ENCODE peak calls at places on chromosome 11, in eight cellular contexts. Y is dorsolateral prefrontal cortex; N is transverse colon; U is AG04449; K is endothelial cell of umbilical vein; Q is fibroblast of mammary gland; X is CD4-positive, alpha-beta T cell; J is right atrium auricular region. O is an unnamed sample.

GRCh38 chr11:70142171-70142875 is 60.8 kb upstream of the FADD start:
- DNase-seq in Y (no peak), N (no peak), U (no peak), K (no peak), Q (no peak), X (no peak), J (no peak), O (no peak)

GRCh38 chr11:61298663-61299244 is 3.6 kb upstream of the VWCE start:
- DNase-seq in Y (no peak), N (no peak), U (no peak), K (no peak), Q (no peak), X (no peak), J (no peak), O (no peak)

GRCh38 chr11:34618406-34618805 is 2.5 kb upstream of the EHF start:
- DNase-seq in Y (no peak), N (no peak), U (no peak), K (no peak), Q (no peak), X (no peak), J (no peak), O (no peak)

GRCh38 chr11:1453611-1454386 is 32.8 kb downstream of the MOB2 start:
- DNase-seq in Y (no peak), N (peak; percentile 66), U (no peak), K (no peak), Q (no peak), X (no peak), J (no peak), O (no peak)

GRCh38 chr11:12189543-12190235 is 79.3 kb downstream of the MICAL2 start:
- DNase-seq in Y (no peak), N (no peak), U (no peak), K (peak; percentile 19), Q (no peak), X (peak; percentile 40), J (no peak), O (no peak)

GRCh38 chr11:8914661-8915018 is 3.7 kb downstream of the AKIP1 start:
- DNase-seq in Y (no peak), N (no peak), U (no peak), K (no peak), Q (no peak), X (no peak), J (no peak), O (no peak)

GRCh38 chr11:2319791-2320481 is 18.1 kb downstream of the TSPAN32 start:
- DNase-seq in Y (no peak), N (no peak), U (no peak), K (no peak), Q (no peak), X (no peak), J (no peak), O (no peak)

GRCh38 chr11:23897453-23898289 is 599.2 kb upstream of the LUZP2 start:
- DNase-seq in Y (no peak), N (no peak), U (peak; percentile 91), K (no peak), Q (peak; percentile 93), X (no peak), J (no peak), O (no peak)

GRCh38 chr11:23413057-23413456 is 552.8 kb upstream of the CCDC179 start:
- DNase-seq in Y (no peak), N (no peak), U (no peak), K (peak; percentile 4), Q (no peak), X (no peak), J (no peak), O (no peak)

DNA sequence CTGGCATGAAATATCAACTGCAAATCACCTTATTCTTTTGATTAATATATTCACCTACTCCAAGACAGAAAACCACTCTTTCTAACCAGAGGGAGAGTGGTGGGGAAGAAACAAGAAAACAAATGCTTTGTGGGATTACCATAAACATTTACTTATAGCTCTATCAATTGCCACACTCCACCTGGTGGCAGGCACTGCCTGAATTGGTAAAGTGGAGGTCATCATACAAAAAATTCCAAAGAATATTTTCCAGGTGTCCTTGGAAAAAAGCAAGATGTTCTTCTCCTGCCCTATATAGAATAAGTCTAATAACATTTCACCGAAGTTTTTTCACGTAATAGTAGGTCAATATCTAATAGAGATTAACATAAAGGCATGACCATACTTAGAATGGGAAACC is 45.3 kb downstream of the PHF21A start:
- DNase-seq in Y (no peak), N (no peak), U (no peak), K (no peak), Q (no peak), X (no peak), J (no peak), O (no peak)
- TF ChIP-seq CTCF in Y (no peak), N (no peak), U (no peak), K (no peak), Q (peak; percentile 29), X (no peak), J (peak; percentile 16), O (peak; percentile 18)

DNA sequence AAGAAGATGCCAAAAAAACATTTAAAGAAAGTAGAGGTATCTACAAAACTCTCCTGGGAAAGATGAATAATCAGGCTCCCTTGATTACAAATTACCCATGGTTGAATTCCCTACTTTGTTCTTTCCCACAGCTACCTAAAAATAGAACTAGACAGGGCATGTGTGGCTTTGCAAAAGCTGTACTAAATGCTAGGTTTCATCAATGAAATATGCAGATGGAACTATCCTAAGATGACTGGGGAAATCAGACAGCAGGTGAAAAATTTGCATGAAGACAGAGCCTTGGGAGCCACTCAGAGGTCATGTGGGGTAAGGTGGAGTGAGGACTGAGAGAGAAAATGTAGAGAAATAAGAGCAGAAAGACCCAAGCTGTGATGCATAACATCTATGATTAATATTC is 14.7 kb downstream of the LAYN start:
- DNase-seq in Y (no peak), N (no peak), U (peak; percentile 83), K (no peak), Q (peak; percentile 76), X (no peak), J (no peak), O (no peak)
- TF ChIP-seq CTCF in Y (no peak), N (no peak), U (no peak), K (no peak), Q (no peak), X (no peak), J (no peak), O (no peak)

GRCh38 chr11:133698654-133699053 is 146.7 kb downstream of the SPATA19 start:
- DNase-seq in Y (no peak), N (no peak), U (no peak), K (no peak), Q (no peak), X (no peak), J (no peak), O (no peak)
- TF ChIP-seq CTCF in Y (no peak), N (no peak), U (no peak), K (no peak), Q (no peak), X (no peak), J (no peak), O (no peak)

DNA sequence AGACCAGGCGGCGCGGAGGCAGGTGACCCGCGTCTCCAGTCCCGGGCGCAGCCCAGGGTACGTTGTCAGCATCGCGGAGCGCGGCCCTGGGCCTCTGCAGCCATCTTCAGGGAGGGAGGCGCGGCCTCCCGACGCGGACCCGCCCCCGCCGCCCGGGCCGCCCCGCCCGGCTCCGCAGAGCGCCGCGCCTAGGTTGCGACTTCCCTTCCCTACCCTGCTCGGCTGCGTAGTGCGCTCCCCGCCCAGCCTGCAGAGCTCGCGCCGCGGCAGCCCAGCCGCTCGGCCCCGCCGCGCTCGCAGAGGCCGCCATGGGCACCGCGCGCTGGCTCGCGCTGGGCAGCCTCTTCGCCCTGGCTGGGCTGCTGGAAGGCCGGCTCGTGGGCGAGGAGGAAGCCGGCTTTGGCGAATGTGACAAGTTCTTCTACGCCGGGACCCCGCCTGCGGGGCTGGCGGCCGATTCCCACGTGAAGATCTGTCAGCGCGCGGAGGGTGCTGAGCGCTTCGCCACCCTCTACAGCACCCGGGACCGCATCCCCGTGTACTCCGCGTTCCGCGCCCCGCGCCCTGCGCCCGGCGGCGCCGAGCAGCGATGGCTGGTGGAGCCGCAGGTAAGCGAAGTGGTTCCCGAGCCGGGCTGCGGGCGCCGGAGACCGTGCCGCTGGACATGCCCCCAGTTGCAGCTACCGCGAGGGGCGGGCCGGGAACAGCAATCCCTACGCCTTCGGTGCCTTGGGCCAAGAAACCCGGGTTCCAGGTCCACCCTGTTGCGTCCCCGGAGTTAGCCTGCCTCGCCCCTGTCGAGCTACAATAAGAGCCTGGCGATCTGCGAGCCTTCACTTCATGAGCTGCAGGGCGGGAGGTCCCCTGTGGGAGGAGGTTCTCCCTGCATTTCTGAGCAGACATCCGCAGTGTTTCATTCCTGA is at the start of gene ENDOD1:
- DNase-seq in Y (peak; percentile 80), N (peak; percentile 88), U (no peak), K (peak; percentile 87), Q (peak; percentile 73), X (peak; percentile 87), J (peak; percentile 74), O (peak; percentile 91)
- TF ChIP-seq CTCF in Y (peak; percentile 32), N (no peak), U (no peak), K (no peak), Q (no peak), X (no peak), J (no peak), O (peak; percentile 25)

GRCh38 chr11:47348859-47349258 is 3.6 kb downstream of the MYBPC3 start:
- DNase-seq in Y (no peak), N (no peak), U (no peak), K (no peak), Q (peak; percentile 27), X (no peak), J (no peak), O (no peak)
- TF ChIP-seq CTCF in Y (peak; percentile 25), N (no peak), U (peak; percentile 29), K (no peak), Q (peak; percentile 19), X (no peak), J (no peak), O (peak; percentile 44)